ENCODE peak calls at places on chromosomes 6 and 20, in nine cellular contexts. One of them, this sample, is unnamed.
A peak's percentile ranks its signal among the peaks of the same experiment; 100 is the strongest.

GRCh38 chr6:117265425-117266266 is at the start of gene VGLL2:
- DNase-seq in right atrium auricular region: peak; percentile 58
- DNase-seq in epithelial cell of proximal tubule: no peak
- DNase-seq in neural progenitor cell: peak; percentile 87
- DNase-seq in endothelial cell of umbilical vein: peak; percentile 12
- DNase-seq in fibroblast of lung: peak; percentile 49
- DNase-seq in ovary: no peak
- DNase-seq in IMR-90: peak; percentile 18
- DNase-seq in esophagus squamous epithelium: no peak
- DNase-seq in this sample: peak; percentile 77

GRCh38 chr6:157944983-157945931 is 36.4 kb upstream of the SYNJ2 start:
- DNase-seq in right atrium auricular region: no peak
- DNase-seq in epithelial cell of proximal tubule: no peak
- DNase-seq in neural progenitor cell: no peak
- DNase-seq in endothelial cell of umbilical vein: no peak
- DNase-seq in fibroblast of lung: peak; percentile 78
- DNase-seq in ovary: no peak
- DNase-seq in IMR-90: peak; percentile 71
- DNase-seq in esophagus squamous epithelium: no peak
- DNase-seq in this sample: no peak

GRCh38 chr6:39843305-39844020 is 51.3 kb downstream of the DAAM2 start:
- DNase-seq in right atrium auricular region: no peak
- DNase-seq in epithelial cell of proximal tubule: no peak
- DNase-seq in neural progenitor cell: no peak
- DNase-seq in endothelial cell of umbilical vein: no peak
- DNase-seq in fibroblast of lung: no peak
- DNase-seq in ovary: no peak
- DNase-seq in IMR-90: peak; percentile 6
- DNase-seq in esophagus squamous epithelium: no peak
- DNase-seq in this sample: peak; percentile 65

GRCh38 chr6:166997768-166998255 is 1.4 kb upstream of the CEP43 start:
- DNase-seq in right atrium auricular region: no peak
- DNase-seq in epithelial cell of proximal tubule: peak; percentile 48
- DNase-seq in neural progenitor cell: peak; percentile 81
- DNase-seq in endothelial cell of umbilical vein: peak; percentile 73
- DNase-seq in fibroblast of lung: peak; percentile 71
- DNase-seq in ovary: peak; percentile 78
- DNase-seq in IMR-90: peak; percentile 69
- DNase-seq in esophagus squamous epithelium: peak; percentile 3
- DNase-seq in this sample: peak; percentile 87

GRCh38 chr6:84772428-84773132 is 8.2 kb upstream of the TBX18 start:
- DNase-seq in right atrium auricular region: no peak
- DNase-seq in epithelial cell of proximal tubule: no peak
- DNase-seq in neural progenitor cell: peak; percentile 68
- DNase-seq in endothelial cell of umbilical vein: no peak
- DNase-seq in fibroblast of lung: no peak
- DNase-seq in ovary: no peak
- DNase-seq in IMR-90: no peak
- DNase-seq in esophagus squamous epithelium: no peak
- DNase-seq in this sample: peak; percentile 40

GRCh38 chr6:144712541-144712940 is 427.4 kb downstream of the UTRN start:
- DNase-seq in right atrium auricular region: no peak
- DNase-seq in epithelial cell of proximal tubule: no peak
- DNase-seq in neural progenitor cell: no peak
- DNase-seq in endothelial cell of umbilical vein: no peak
- DNase-seq in fibroblast of lung: peak; percentile 18
- DNase-seq in ovary: no peak
- DNase-seq in IMR-90: peak; percentile 47
- DNase-seq in esophagus squamous epithelium: no peak
- DNase-seq in this sample: peak; percentile 72

GRCh38 chr6:88339816-88340215 is 173.7 kb upstream of the CNR1 start:
- DNase-seq in right atrium auricular region: no peak
- DNase-seq in epithelial cell of proximal tubule: no peak
- DNase-seq in neural progenitor cell: no peak
- DNase-seq in endothelial cell of umbilical vein: no peak
- DNase-seq in fibroblast of lung: peak; percentile 36
- DNase-seq in ovary: no peak
- DNase-seq in IMR-90: no peak
- DNase-seq in esophagus squamous epithelium: no peak
- DNase-seq in this sample: peak; percentile 30

GRCh38 chr6:147750420-147750819 is 241.9 kb downstream of the SAMD5 start:
- DNase-seq in right atrium auricular region: no peak
- DNase-seq in epithelial cell of proximal tubule: no peak
- DNase-seq in neural progenitor cell: peak; percentile 8
- DNase-seq in endothelial cell of umbilical vein: no peak
- DNase-seq in fibroblast of lung: no peak
- DNase-seq in ovary: no peak
- DNase-seq in IMR-90: no peak
- DNase-seq in esophagus squamous epithelium: no peak
- DNase-seq in this sample: no peak

GRCh38 chr6:163814494-163815364 is 400.2 kb downstream of the QKI start:
- DNase-seq in right atrium auricular region: no peak
- DNase-seq in epithelial cell of proximal tubule: peak; percentile 68
- DNase-seq in neural progenitor cell: no peak
- DNase-seq in endothelial cell of umbilical vein: no peak
- DNase-seq in fibroblast of lung: peak; percentile 97
- DNase-seq in ovary: no peak
- DNase-seq in IMR-90: peak; percentile 88
- DNase-seq in esophagus squamous epithelium: no peak
- DNase-seq in this sample: peak; percentile 77

GRCh38 chr20:59604770-59605665 is 678 bp downstream of the PHACTR3 start:
- DNase-seq in right atrium auricular region: no peak
- DNase-seq in epithelial cell of proximal tubule: no peak
- DNase-seq in neural progenitor cell: peak; percentile 54
- DNase-seq in endothelial cell of umbilical vein: no peak
- DNase-seq in fibroblast of lung: no peak
- DNase-seq in ovary: no peak
- DNase-seq in IMR-90: no peak
- DNase-seq in esophagus squamous epithelium: no peak
- DNase-seq in this sample: peak; percentile 3

GRCh38 chr6:92559611-92560010 is 859.7 kb downstream of the EPHA7 start:
- DNase-seq in right atrium auricular region: no peak
- DNase-seq in epithelial cell of proximal tubule: no peak
- DNase-seq in neural progenitor cell: no peak
- DNase-seq in endothelial cell of umbilical vein: peak; percentile 32
- DNase-seq in fibroblast of lung: no peak
- DNase-seq in ovary: no peak
- DNase-seq in IMR-90: no peak
- DNase-seq in esophagus squamous epithelium: no peak
- DNase-seq in this sample: no peak

GRCh38 chr6:35568967-35569606 is 56.4 kb upstream of the TULP1 start:
- DNase-seq in right atrium auricular region: no peak
- DNase-seq in epithelial cell of proximal tubule: no peak
- DNase-seq in neural progenitor cell: peak; percentile 63
- DNase-seq in endothelial cell of umbilical vein: no peak
- DNase-seq in fibroblast of lung: no peak
- DNase-seq in ovary: peak; percentile 58
- DNase-seq in IMR-90: no peak
- DNase-seq in esophagus squamous epithelium: no peak
- DNase-seq in this sample: peak; percentile 36

GRCh38 chr20:1388706-1389483 is 4.0 kb downstream of the FKBP1A start:
- DNase-seq in right atrium auricular region: no peak
- DNase-seq in epithelial cell of proximal tubule: no peak
- DNase-seq in neural progenitor cell: no peak
- DNase-seq in endothelial cell of umbilical vein: peak; percentile 34
- DNase-seq in fibroblast of lung: no peak
- DNase-seq in ovary: no peak
- DNase-seq in IMR-90: no peak
- DNase-seq in esophagus squamous epithelium: no peak
- DNase-seq in this sample: peak; percentile 45

GRCh38 chr6:143223895-143224294 is 163.2 kb downstream of the AIG1 start:
- DNase-seq in right atrium auricular region: peak; percentile 84
- DNase-seq in epithelial cell of proximal tubule: peak; percentile 44
- DNase-seq in neural progenitor cell: peak; percentile 5
- DNase-seq in endothelial cell of umbilical vein: no peak
- DNase-seq in fibroblast of lung: no peak
- DNase-seq in ovary: peak; percentile 48
- DNase-seq in IMR-90: no peak
- DNase-seq in esophagus squamous epithelium: no peak
- DNase-seq in this sample: peak; percentile 66

GRCh38 chr6:89237158-89237557 is 20.0 kb upstream of the GABRR1 start:
- DNase-seq in right atrium auricular region: no peak
- DNase-seq in epithelial cell of proximal tubule: no peak
- DNase-seq in neural progenitor cell: no peak
- DNase-seq in endothelial cell of umbilical vein: no peak
- DNase-seq in fibroblast of lung: no peak
- DNase-seq in ovary: no peak
- DNase-seq in IMR-90: no peak
- DNase-seq in esophagus squamous epithelium: no peak
- DNase-seq in this sample: no peak

GRCh38 chr6:125314019-125314581 is 12.3 kb upstream of the HDDC2 start:
- DNase-seq in right atrium auricular region: peak; percentile 82
- DNase-seq in epithelial cell of proximal tubule: no peak
- DNase-seq in neural progenitor cell: peak; percentile 78
- DNase-seq in endothelial cell of umbilical vein: peak; percentile 62
- DNase-seq in fibroblast of lung: peak; percentile 42
- DNase-seq in ovary: peak; percentile 64
- DNase-seq in IMR-90: peak; percentile 61
- DNase-seq in esophagus squamous epithelium: peak; percentile 4
- DNase-seq in this sample: peak; percentile 52
- TF ChIP-seq CTCF in right atrium auricular region: peak; percentile 78
- TF ChIP-seq CTCF in epithelial cell of proximal tubule: peak; percentile 94
- TF ChIP-seq CTCF in neural progenitor cell: peak; percentile 97
- TF ChIP-seq CTCF in endothelial cell of umbilical vein: peak; percentile 81
- TF ChIP-seq CTCF in fibroblast of lung: peak; percentile 87
- TF ChIP-seq CTCF in ovary: peak; percentile 54
- TF ChIP-seq CTCF in IMR-90: peak; percentile 87
- TF ChIP-seq CTCF in esophagus squamous epithelium: peak; percentile 73
- TF ChIP-seq CTCF in this sample: peak; percentile 87

DNA sequence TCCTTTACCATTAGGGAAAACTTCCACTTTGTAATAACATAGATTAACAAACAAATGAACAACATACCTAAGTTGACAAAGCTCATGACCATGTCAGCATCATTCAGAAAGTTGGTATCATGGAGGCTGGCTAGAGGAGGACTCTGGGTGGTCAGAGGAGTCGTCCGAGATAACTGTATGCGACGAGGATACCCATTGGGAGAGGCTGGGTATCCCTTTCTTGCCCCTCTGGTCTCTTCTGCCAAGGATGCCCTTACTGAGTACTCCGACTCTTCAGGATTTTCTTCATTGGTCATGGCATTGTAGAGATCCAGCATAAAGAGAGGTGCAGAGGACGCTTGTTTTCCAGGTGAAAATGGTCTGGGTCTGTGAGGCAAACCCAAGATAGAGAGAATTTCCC is 1.1 kb downstream of the BMP5 start:
- DNase-seq in right atrium auricular region: no peak
- DNase-seq in epithelial cell of proximal tubule: no peak
- DNase-seq in neural progenitor cell: no peak
- DNase-seq in endothelial cell of umbilical vein: no peak
- DNase-seq in fibroblast of lung: no peak
- DNase-seq in ovary: no peak
- DNase-seq in IMR-90: no peak
- DNase-seq in esophagus squamous epithelium: no peak
- DNase-seq in this sample: no peak
- H3K4me3 ChIP-seq in right atrium auricular region: peak overlapping the region; percentile 32
- H3K4me3 ChIP-seq in epithelial cell of proximal tubule: no peak overlapping the region
- H3K4me3 ChIP-seq in neural progenitor cell: no peak overlapping the region
- H3K4me3 ChIP-seq in endothelial cell of umbilical vein: no peak overlapping the region
- H3K4me3 ChIP-seq in fibroblast of lung: no peak overlapping the region
- H3K4me3 ChIP-seq in ovary: no peak overlapping the region
- H3K4me3 ChIP-seq in IMR-90: no peak overlapping the region
- H3K4me3 ChIP-seq in esophagus squamous epithelium: no peak overlapping the region
- H3K4me3 ChIP-seq in this sample: no peak overlapping the region

GRCh38 chr6:77837034-77837784 is 184.4 kb downstream of the MEI4 start:
- DNase-seq in right atrium auricular region: no peak
- DNase-seq in epithelial cell of proximal tubule: no peak
- DNase-seq in neural progenitor cell: no peak
- DNase-seq in endothelial cell of umbilical vein: no peak
- DNase-seq in fibroblast of lung: no peak
- DNase-seq in ovary: no peak
- DNase-seq in IMR-90: no peak
- DNase-seq in esophagus squamous epithelium: no peak
- DNase-seq in this sample: no peak

GRCh38 chr6:77839292-77839691 is 186.5 kb downstream of the MEI4 start:
- DNase-seq in right atrium auricular region: no peak
- DNase-seq in epithelial cell of proximal tubule: no peak
- DNase-seq in neural progenitor cell: no peak
- DNase-seq in endothelial cell of umbilical vein: no peak
- DNase-seq in fibroblast of lung: no peak
- DNase-seq in ovary: no peak
- DNase-seq in IMR-90: no peak
- DNase-seq in esophagus squamous epithelium: no peak
- DNase-seq in this sample: no peak

GRCh38 chr6:77829736-77830135 is 176.9 kb downstream of the MEI4 start:
- DNase-seq in right atrium auricular region: no peak
- DNase-seq in epithelial cell of proximal tubule: no peak
- DNase-seq in neural progenitor cell: no peak
- DNase-seq in endothelial cell of umbilical vein: no peak
- DNase-seq in fibroblast of lung: no peak
- DNase-seq in ovary: no peak
- DNase-seq in IMR-90: no peak
- DNase-seq in esophagus squamous epithelium: no peak
- DNase-seq in this sample: no peak

GRCh38 chr6:77834591-77834996 is 181.8 kb downstream of the MEI4 start:
- DNase-seq in right atrium auricular region: no peak
- DNase-seq in epithelial cell of proximal tubule: no peak
- DNase-seq in neural progenitor cell: no peak
- DNase-seq in endothelial cell of umbilical vein: no peak
- DNase-seq in fibroblast of lung: no peak
- DNase-seq in ovary: no peak
- DNase-seq in IMR-90: no peak
- DNase-seq in esophagus squamous epithelium: no peak
- DNase-seq in this sample: no peak
- TF ChIP-seq CTCF in right atrium auricular region: no peak
- TF ChIP-seq CTCF in epithelial cell of proximal tubule: no peak
- TF ChIP-seq CTCF in neural progenitor cell: no peak
- TF ChIP-seq CTCF in endothelial cell of umbilical vein: no peak
- TF ChIP-seq CTCF in fibroblast of lung: no peak
- TF ChIP-seq CTCF in ovary: no peak
- TF ChIP-seq CTCF in IMR-90: no peak
- TF ChIP-seq CTCF in esophagus squamous epithelium: no peak
- TF ChIP-seq CTCF in this sample: no peak

GRCh38 chr20:46111028-46111835 is 6.9 kb upstream of the CD40 start:
- DNase-seq in right atrium auricular region: no peak
- DNase-seq in epithelial cell of proximal tubule: no peak
- DNase-seq in neural progenitor cell: no peak
- DNase-seq in endothelial cell of umbilical vein: no peak
- DNase-seq in fibroblast of lung: no peak
- DNase-seq in ovary: no peak
- DNase-seq in IMR-90: no peak
- DNase-seq in esophagus squamous epithelium: no peak
- DNase-seq in this sample: no peak

GRCh38 chr20:46111836-46112212 is 6.3 kb upstream of the CD40 start:
- DNase-seq in right atrium auricular region: no peak
- DNase-seq in epithelial cell of proximal tubule: no peak
- DNase-seq in neural progenitor cell: no peak
- DNase-seq in endothelial cell of umbilical vein: no peak
- DNase-seq in fibroblast of lung: no peak
- DNase-seq in ovary: no peak
- DNase-seq in IMR-90: no peak
- DNase-seq in esophagus squamous epithelium: no peak
- DNase-seq in this sample: no peak

GRCh38 chr20:46108435-46108841 is 9.7 kb upstream of the CD40 start:
- DNase-seq in right atrium auricular region: no peak
- DNase-seq in epithelial cell of proximal tubule: no peak
- DNase-seq in neural progenitor cell: no peak
- DNase-seq in endothelial cell of umbilical vein: no peak
- DNase-seq in fibroblast of lung: no peak
- DNase-seq in ovary: no peak
- DNase-seq in IMR-90: no peak
- DNase-seq in esophagus squamous epithelium: no peak
- DNase-seq in this sample: no peak

GRCh38 chr20:46112430-46113020 is 5.6 kb upstream of the CD40 start:
- DNase-seq in right atrium auricular region: no peak
- DNase-seq in epithelial cell of proximal tubule: no peak
- DNase-seq in neural progenitor cell: peak; percentile 60
- DNase-seq in endothelial cell of umbilical vein: no peak
- DNase-seq in fibroblast of lung: no peak
- DNase-seq in ovary: no peak
- DNase-seq in IMR-90: no peak
- DNase-seq in esophagus squamous epithelium: no peak
- DNase-seq in this sample: no peak

GRCh38 chr20:46108976-46109375 is 9.1 kb upstream of the CD40 start:
- DNase-seq in right atrium auricular region: no peak
- DNase-seq in epithelial cell of proximal tubule: no peak
- DNase-seq in neural progenitor cell: no peak
- DNase-seq in endothelial cell of umbilical vein: no peak
- DNase-seq in fibroblast of lung: no peak
- DNase-seq in ovary: no peak
- DNase-seq in IMR-90: no peak
- DNase-seq in esophagus squamous epithelium: no peak
- DNase-seq in this sample: no peak
- H3K4me3 ChIP-seq in right atrium auricular region: no peak overlapping the region
- H3K4me3 ChIP-seq in epithelial cell of proximal tubule: no peak overlapping the region
- H3K4me3 ChIP-seq in neural progenitor cell: no peak overlapping the region
- H3K4me3 ChIP-seq in endothelial cell of umbilical vein: no peak overlapping the region
- H3K4me3 ChIP-seq in fibroblast of lung: no peak overlapping the region
- H3K4me3 ChIP-seq in ovary: no peak overlapping the region
- H3K4me3 ChIP-seq in IMR-90: no peak overlapping the region
- H3K4me3 ChIP-seq in esophagus squamous epithelium: no peak overlapping the region
- H3K4me3 ChIP-seq in this sample: no peak overlapping the region

This sample was measured in foreskin fibroblast.